ENCODE peak calls at places on chromosomes 16 and 17, in six cellular contexts. M is ACHN, I is Right ventricle myocardium superior, F is skeletal muscle cell, E is fibroblast of mammary gland, C is fibroblast of villous mesenchyme. Y is an unnamed sample.

GRCh38 chr16:61024180-61024900 is 1011.9 kb downstream of the CDH8 start:
- DNase-seq in M (no peak), F (no peak), C (no peak), I (no peak), E (no peak), Y (no peak)

GRCh38 chr17:41910701-41911391 is 7.9 kb downstream of the ACLY start:
- DNase-seq in E (peak), C (peak), I (no peak), M (peak), F (peak), Y (no peak)

GRCh38 chr17:71033336-71033735 is 864.0 kb downstream of the KCNJ2 start:
- DNase-seq in I (no peak), F (no peak), E (no peak), M (no peak), C (no peak), Y (no peak)

GRCh38 chr16:10578474-10579316 is 1.7 kb downstream of the EMP2 start:
- DNase-seq in E (no peak), F (no peak), I (peak), C (no peak), M (no peak), Y (no peak)

GRCh38 chr17:83203073-83203471 is 123.7 kb downstream of the METRNL start:
- DNase-seq in E (peak), C (peak), I (peak), F (peak), M (no peak), Y (no peak)

GRCh38 chr17:77420476-77420803 is 279.7 kb downstream of the SEC14L1 start:
- DNase-seq in I (no peak), C (no peak), M (no peak), E (no peak), F (no peak), Y (no peak)

GRCh38 chr16:2285731-2286191 is 17.8 kb upstream of the RNPS1 start:
- DNase-seq in I (no peak), C (no peak), F (no peak), M (no peak), E (no peak), Y (no peak)

GRCh38 chr16:85641776-85642176 is 28.7 kb downstream of the GSE1 start:
- DNase-seq in I (peak), F (no peak), C (no peak), M (no peak), E (peak), Y (no peak)

GRCh38 chr17:49407981-49408501 is 6.6 kb downstream of the PHB1 start:
- DNase-seq in I (peak), F (peak), M (peak), C (peak), E (peak), Y (peak)

GRCh38 chr16:50185005-50185505 is 31.9 kb downstream of the TENT4B start:
- DNase-seq in I (no peak), M (peak), F (no peak), C (peak), E (peak), Y (no peak)

GRCh38 chr17:661509-661908 is 53.1 kb downstream of the VPS53 start:
- DNase-seq in I (no peak), M (no peak), C (no peak), E (no peak), F (no peak), Y (no peak)

GRCh38 chr16:71426069-71426879 is 15.6 kb downstream of the TLE7 start:
- DNase-seq in M (no peak), I (no peak), F (peak), E (peak), C (peak), Y (peak)